ENCODE peak calls at places on chromosomes 3 and 15, in eight cellular contexts. One of them, this sample, is unnamed.
A peak's percentile ranks its signal among the peaks of the same experiment; 100 is the strongest.

GRCh38 chr3:169886671-169887070 is 16.9 kb upstream of the LRRC31 start:
- DNase-seq in posterior vena cava: peak; percentile 87
- DNase-seq in stimulated activated CD4-positive, alpha-beta T cell treated with anti-CD3 and anti-CD28 coated beads, Interleukin-2, amount 100 ng/mL, for 4 hours: no peak
- DNase-seq in colonic mucosa: peak; percentile 31
- DNase-seq in BJ: no peak
- DNase-seq in activated effector memory CD4-positive, alpha-beta T cell treated with anti-CD3 and anti-CD28 coated beads, Interleukin-2, amount 50 U/mL, for 16 hours: no peak
- DNase-seq in kidney tubule cell: peak; percentile 57
- DNase-seq in AG09319: peak; percentile 28
- DNase-seq in this sample: no peak

GRCh38 chr3:10512687-10513086 is 7.3 kb upstream of the ATP2B2 start:
- DNase-seq in posterior vena cava: peak; percentile 38
- DNase-seq in AG09319: no peak
- DNase-seq in BJ: no peak
- DNase-seq in stimulated activated CD4-positive, alpha-beta T cell treated with anti-CD3 and anti-CD28 coated beads, Interleukin-2, amount 100 ng/mL, for 4 hours: no peak
- DNase-seq in activated effector memory CD4-positive, alpha-beta T cell treated with anti-CD3 and anti-CD28 coated beads, Interleukin-2, amount 50 U/mL, for 16 hours: no peak
- DNase-seq in kidney tubule cell: no peak
- DNase-seq in colonic mucosa: no peak
- DNase-seq in this sample: no peak

GRCh38 chr3:44208568-44208967 is 33.1 kb upstream of the TOPAZ1 start:
- DNase-seq in BJ: no peak
- DNase-seq in colonic mucosa: no peak
- DNase-seq in AG09319: no peak
- DNase-seq in kidney tubule cell: peak; percentile 22
- DNase-seq in stimulated activated CD4-positive, alpha-beta T cell treated with anti-CD3 and anti-CD28 coated beads, Interleukin-2, amount 100 ng/mL, for 4 hours: no peak
- DNase-seq in activated effector memory CD4-positive, alpha-beta T cell treated with anti-CD3 and anti-CD28 coated beads, Interleukin-2, amount 50 U/mL, for 16 hours: no peak
- DNase-seq in posterior vena cava: no peak
- DNase-seq in this sample: no peak

GRCh38 chr3:141738636-141739363 is 702 bp downstream of the RNF7 start:
- DNase-seq in AG09319: no peak
- DNase-seq in colonic mucosa: peak; percentile 81
- DNase-seq in posterior vena cava: no peak
- DNase-seq in stimulated activated CD4-positive, alpha-beta T cell treated with anti-CD3 and anti-CD28 coated beads, Interleukin-2, amount 100 ng/mL, for 4 hours: no peak
- DNase-seq in kidney tubule cell: peak; percentile 66
- DNase-seq in activated effector memory CD4-positive, alpha-beta T cell treated with anti-CD3 and anti-CD28 coated beads, Interleukin-2, amount 50 U/mL, for 16 hours: no peak
- DNase-seq in BJ: peak; percentile 4
- DNase-seq in this sample: peak; percentile 17

GRCh38 chr3:22176911-22177310 is 425.9 kb upstream of the ZNF385D start:
- DNase-seq in activated effector memory CD4-positive, alpha-beta T cell treated with anti-CD3 and anti-CD28 coated beads, Interleukin-2, amount 50 U/mL, for 16 hours: no peak
- DNase-seq in posterior vena cava: no peak
- DNase-seq in BJ: no peak
- DNase-seq in stimulated activated CD4-positive, alpha-beta T cell treated with anti-CD3 and anti-CD28 coated beads, Interleukin-2, amount 100 ng/mL, for 4 hours: no peak
- DNase-seq in colonic mucosa: no peak
- DNase-seq in kidney tubule cell: no peak
- DNase-seq in AG09319: no peak
- DNase-seq in this sample: no peak

GRCh38 chr3:22117751-22118346 is 366.8 kb upstream of the ZNF385D start:
- DNase-seq in posterior vena cava: no peak
- DNase-seq in colonic mucosa: no peak
- DNase-seq in kidney tubule cell: peak; percentile 54
- DNase-seq in BJ: peak; percentile 8
- DNase-seq in AG09319: peak; percentile 15
- DNase-seq in stimulated activated CD4-positive, alpha-beta T cell treated with anti-CD3 and anti-CD28 coated beads, Interleukin-2, amount 100 ng/mL, for 4 hours: no peak
- DNase-seq in activated effector memory CD4-positive, alpha-beta T cell treated with anti-CD3 and anti-CD28 coated beads, Interleukin-2, amount 50 U/mL, for 16 hours: no peak
- DNase-seq in this sample: no peak

GRCh38 chr3:38644662-38645053 is 4.8 kb downstream of the SCN5A start:
- DNase-seq in BJ: no peak
- DNase-seq in kidney tubule cell: no peak
- DNase-seq in AG09319: no peak
- DNase-seq in posterior vena cava: peak; percentile 19
- DNase-seq in stimulated activated CD4-positive, alpha-beta T cell treated with anti-CD3 and anti-CD28 coated beads, Interleukin-2, amount 100 ng/mL, for 4 hours: no peak
- DNase-seq in activated effector memory CD4-positive, alpha-beta T cell treated with anti-CD3 and anti-CD28 coated beads, Interleukin-2, amount 50 U/mL, for 16 hours: peak; percentile 27
- DNase-seq in colonic mucosa: no peak
- DNase-seq in this sample: no peak

GRCh38 chr15:57387011-57387410 is 10.7 kb downstream of the CGNL1 start:
- DNase-seq in stimulated activated CD4-positive, alpha-beta T cell treated with anti-CD3 and anti-CD28 coated beads, Interleukin-2, amount 100 ng/mL, for 4 hours: no peak
- DNase-seq in activated effector memory CD4-positive, alpha-beta T cell treated with anti-CD3 and anti-CD28 coated beads, Interleukin-2, amount 50 U/mL, for 16 hours: no peak
- DNase-seq in AG09319: no peak
- DNase-seq in kidney tubule cell: no peak
- DNase-seq in BJ: no peak
- DNase-seq in posterior vena cava: no peak
- DNase-seq in colonic mucosa: no peak
- DNase-seq in this sample: no peak

GRCh38 chr3:73143821-73144237 is 82.4 kb downstream of the EBLN2 start:
- DNase-seq in kidney tubule cell: no peak
- DNase-seq in colonic mucosa: no peak
- DNase-seq in BJ: peak; percentile 17
- DNase-seq in activated effector memory CD4-positive, alpha-beta T cell treated with anti-CD3 and anti-CD28 coated beads, Interleukin-2, amount 50 U/mL, for 16 hours: no peak
- DNase-seq in stimulated activated CD4-positive, alpha-beta T cell treated with anti-CD3 and anti-CD28 coated beads, Interleukin-2, amount 100 ng/mL, for 4 hours: no peak
- DNase-seq in AG09319: no peak
- DNase-seq in posterior vena cava: no peak
- DNase-seq in this sample: peak; percentile 3

GRCh38 chr3:194640829-194641228 is 7.6 kb upstream of the TMEM44 start:
- DNase-seq in colonic mucosa: no peak
- DNase-seq in kidney tubule cell: no peak
- DNase-seq in activated effector memory CD4-positive, alpha-beta T cell treated with anti-CD3 and anti-CD28 coated beads, Interleukin-2, amount 50 U/mL, for 16 hours: no peak
- DNase-seq in posterior vena cava: peak; percentile 47
- DNase-seq in stimulated activated CD4-positive, alpha-beta T cell treated with anti-CD3 and anti-CD28 coated beads, Interleukin-2, amount 100 ng/mL, for 4 hours: peak; percentile 7
- DNase-seq in AG09319: no peak
- DNase-seq in BJ: no peak
- DNase-seq in this sample: no peak

GRCh38 chr3:8822141-8822540 is 52.7 kb upstream of the OXTR start:
- DNase-seq in activated effector memory CD4-positive, alpha-beta T cell treated with anti-CD3 and anti-CD28 coated beads, Interleukin-2, amount 50 U/mL, for 16 hours: no peak
- DNase-seq in BJ: no peak
- DNase-seq in colonic mucosa: no peak
- DNase-seq in kidney tubule cell: peak; percentile 42
- DNase-seq in stimulated activated CD4-positive, alpha-beta T cell treated with anti-CD3 and anti-CD28 coated beads, Interleukin-2, amount 100 ng/mL, for 4 hours: no peak
- DNase-seq in posterior vena cava: no peak
- DNase-seq in AG09319: no peak
- DNase-seq in this sample: peak; percentile 33

GRCh38 chr3:1766384-1766783 is 332.3 kb upstream of the CNTN4 start:
- DNase-seq in BJ: no peak
- DNase-seq in posterior vena cava: no peak
- DNase-seq in colonic mucosa: no peak
- DNase-seq in activated effector memory CD4-positive, alpha-beta T cell treated with anti-CD3 and anti-CD28 coated beads, Interleukin-2, amount 50 U/mL, for 16 hours: no peak
- DNase-seq in stimulated activated CD4-positive, alpha-beta T cell treated with anti-CD3 and anti-CD28 coated beads, Interleukin-2, amount 100 ng/mL, for 4 hours: no peak
- DNase-seq in kidney tubule cell: no peak
- DNase-seq in AG09319: no peak
- DNase-seq in this sample: no peak

GRCh38 chr15:68431792-68432401 is at the start of gene ITGA11:
- DNase-seq in BJ: no peak
- DNase-seq in posterior vena cava: peak; percentile 90
- DNase-seq in stimulated activated CD4-positive, alpha-beta T cell treated with anti-CD3 and anti-CD28 coated beads, Interleukin-2, amount 100 ng/mL, for 4 hours: no peak
- DNase-seq in kidney tubule cell: peak; percentile 48
- DNase-seq in activated effector memory CD4-positive, alpha-beta T cell treated with anti-CD3 and anti-CD28 coated beads, Interleukin-2, amount 50 U/mL, for 16 hours: no peak
- DNase-seq in AG09319: no peak
- DNase-seq in colonic mucosa: peak; percentile 57
- DNase-seq in this sample: no peak

GRCh38 chr3:45817788-45818523 is 21.6 kb upstream of the SLC6A20 start:
- DNase-seq in stimulated activated CD4-positive, alpha-beta T cell treated with anti-CD3 and anti-CD28 coated beads, Interleukin-2, amount 100 ng/mL, for 4 hours: no peak
- DNase-seq in colonic mucosa: no peak
- DNase-seq in posterior vena cava: no peak
- DNase-seq in AG09319: peak; percentile 64
- DNase-seq in activated effector memory CD4-positive, alpha-beta T cell treated with anti-CD3 and anti-CD28 coated beads, Interleukin-2, amount 50 U/mL, for 16 hours: no peak
- DNase-seq in BJ: peak; percentile 96
- DNase-seq in kidney tubule cell: peak; percentile 99
- DNase-seq in this sample: peak; percentile 96

This sample was measured in retinal pigment epithelial cell.